ENCODE peak calls at places on chromosome 21, in six cellular contexts. C, U, B, D, E and H are unnamed samples.

GRCh38 chr21:35585155-35585554 is 475.2 kb downstream of the SETD4 start:
- DNase-seq in C (no peak), U (no peak), B (no peak), D (no peak), E (no peak), H (no peak)

GRCh38 chr21:46254208-46254975 is 25.8 kb upstream of the LSS start:
- DNase-seq in C (no peak), U (no peak), B (peak; percentile 66), D (no peak), E (no peak), H (no peak)

GRCh38 chr21:31072486-31072885 is 34.2 kb upstream of the KRTAP19-8 start:
- DNase-seq in C (no peak), U (no peak), B (no peak), D (no peak), E (no peak), H (no peak)

GRCh38 chr21:43775795-43776430 is at the start of gene CSTB:
- DNase-seq in C (no peak), U (peak; percentile 60), B (peak; percentile 94), D (peak; percentile 58), E (peak; percentile 40), H (no peak)

GRCh38 chr21:29633766-29634165 is 306.0 kb downstream of the GRIK1 start:
- DNase-seq in C (no peak), U (no peak), B (no peak), D (no peak), E (no peak), H (no peak)

GRCh38 chr21:44900559-44901251 is 20.0 kb downstream of the ITGB2 start:
- DNase-seq in C (no peak), U (no peak), B (no peak), D (no peak), E (no peak), H (no peak)

GRCh38 chr21:39153373-39153772 is 29.9 kb downstream of the PSMG1 start:
- DNase-seq in C (no peak), U (peak; percentile 11), B (no peak), D (no peak), E (no peak), H (no peak)

GRCh38 chr21:44881586-44881939 is 8.1 kb upstream of the PTTG1IP start:
- DNase-seq in C (no peak), U (no peak), B (no peak), D (no peak), E (no peak), H (no peak)

GRCh38 chr21:38809170-38809878 is 3.6 kb downstream of the ETS2 start:
- DNase-seq in C (no peak), U (no peak), B (no peak), D (no peak), E (no peak), H (no peak)

GRCh38 chr21:28283652-28284490 is 708.8 kb downstream of the LTN1 start:
- DNase-seq in C (peak; percentile 93), U (peak; percentile 98), B (no peak), D (no peak), E (no peak), H (no peak)

GRCh38 chr21:36126621-36127110 is 8.2 kb upstream of the CBR3 start:
- DNase-seq in C (no peak), U (no peak), B (no peak), D (no peak), E (no peak), H (no peak)

GRCh38 chr21:37868896-37869295 is 47.4 kb downstream of the KCNJ6 start:
- DNase-seq in C (no peak), U (no peak), B (no peak), D (no peak), E (no peak), H (no peak)

GRCh38 chr21:28459193-28459592 is 533.5 kb downstream of the LTN1 start:
- DNase-seq in C (no peak), U (no peak), B (no peak), D (no peak), E (no peak), H (no peak)

GRCh38 chr21:33063907-33064622 is 5.9 kb upstream of the OLIG1 start:
- DNase-seq in C (no peak), U (no peak), B (no peak), D (no peak), E (no peak), H (no peak)

GRCh38 chr21:32096411-32096810 is 182.4 kb downstream of the MIS18A start:
- DNase-seq in C (no peak), U (no peak), B (no peak), D (no peak), E (no peak), H (peak; percentile 32)

GRCh38 chr21:16084776-16085364 is 355.1 kb downstream of the USP25 start:
- DNase-seq in C (no peak), U (no peak), B (no peak), D (no peak), E (peak; percentile 82), H (no peak)

GRCh38 chr21:43323244-43324005 is 103.5 kb downstream of the SIK1 start:
- DNase-seq in C (no peak), U (no peak), B (no peak), D (no peak), E (no peak), H (no peak)

GRCh38 chr21:42160111-42160949 is 58.6 kb upstream of the ABCG1 start:
- DNase-seq in C (no peak), U (no peak), B (no peak), D (no peak), E (no peak), H (no peak)

GRCh38 chr21:43771698-43772367 is 4.3 kb downstream of the CSTB start:
- DNase-seq in C (no peak), U (no peak), B (no peak), D (no peak), E (no peak), H (no peak)

GRCh38 chr21:37364722-37365121 is 1.9 kb upstream of the DYRK1A start:
- DNase-seq in C (no peak), U (no peak), B (no peak), D (no peak), E (no peak), H (no peak)

GRCh38 chr21:34524671-34525601 is 12.9 kb upstream of the KCNE1 start:
- DNase-seq in C (no peak), U (peak; percentile 61), B (no peak), D (no peak), E (no peak), H (peak; percentile 63)

GRCh38 chr21:33940846-33941245 is 25.2 kb upstream of the ATP5PO start:
- DNase-seq in C (no peak), U (peak; percentile 54), B (no peak), D (no peak), E (no peak), H (no peak)

GRCh38 chr21:23612210-23612609 is 1995.1 kb downstream of the MRPL39 start:
- DNase-seq in C (no peak), U (no peak), B (no peak), D (no peak), E (no peak), H (no peak)

GRCh38 chr21:34707876-34708325 is 39.1 kb downstream of the CLIC6 start:
- DNase-seq in C (no peak), U (no peak), B (peak; percentile 54), D (peak; percentile 24), E (no peak), H (no peak)

GRCh38 chr21:45333583-45334121 is 46.0 kb upstream of the POFUT2 start:
- DNase-seq in C (no peak), U (no peak), B (no peak), D (no peak), E (no peak), H (no peak)

GRCh38 chr21:39141502-39141901 is 41.7 kb downstream of the PSMG1 start:
- DNase-seq in C (no peak), U (peak; percentile 49), B (no peak), D (no peak), E (no peak), H (no peak)

GRCh38 chr21:15210235-15210678 is 145.5 kb upstream of the NRIP1 start:
- DNase-seq in C (no peak), U (peak; percentile 44), B (no peak), D (no peak), E (no peak), H (peak; percentile 45)

GRCh38 chr21:21714396-21714795 is 716.2 kb downstream of the NCAM2 start:
- DNase-seq in C (no peak), U (peak; percentile 68), B (no peak), D (no peak), E (peak; percentile 88), H (no peak)

GRCh38 chr21:24290151-24290833 is 1317.0 kb downstream of the MRPL39 start:
- DNase-seq in C (no peak), U (no peak), B (no peak), D (peak; percentile 2), E (no peak), H (no peak)

GRCh38 chr21:39281207-39281606 is 32.2 kb downstream of the BRWD1 start:
- DNase-seq in C (no peak), U (no peak), B (no peak), D (no peak), E (no peak), H (no peak)

GRCh38 chr21:37429356-37429755 is 62.8 kb downstream of the DYRK1A start:
- DNase-seq in C (no peak), U (no peak), B (no peak), D (no peak), E (no peak), H (no peak)

GRCh38 chr21:35273331-35273730 is 224.2 kb upstream of the RUNX1 start:
- DNase-seq in C (no peak), U (no peak), B (no peak), D (no peak), E (no peak), H (no peak)

GRCh38 chr21:30486180-30486579 is 1.1 kb downstream of the KRTAP19-2 start:
- DNase-seq in C (no peak), U (no peak), B (no peak), D (no peak), E (no peak), H (no peak)

GRCh38 chr21:27681841-27682240 is 715.0 kb upstream of the ADAMTS5 start:
- DNase-seq in C (no peak), U (peak; percentile 54), B (no peak), D (no peak), E (peak; percentile 75), H (no peak)